ENCODE peak calls at places on chromosomes 7 and 10, in ten cellular contexts. One of them, this sample, is unnamed. For H3K4me1, the result is how much of the 10 kb centered on the place peaks cover.

GRCh38 chr10:93216341-93216985 is 142.8 kb downstream of the CYP26A1 start:
- DNase-seq in adrenal gland: no peak
- DNase-seq in tibial nerve: no peak
- DNase-seq in heart left ventricle: no peak
- DNase-seq in prostate gland: no peak
- DNase-seq in transverse colon: no peak
- DNase-seq in uterus: no peak
- DNase-seq in A549: no peak
- DNase-seq in IMR-90: no peak
- DNase-seq in right lobe of liver: no peak
- DNase-seq in this sample: no peak

GRCh38 chr7:156764016-156764669 is 123.6 kb downstream of the RNF32 start:
- DNase-seq in prostate gland: peak
- DNase-seq in right lobe of liver: peak
- DNase-seq in IMR-90: peak
- DNase-seq in transverse colon: peak
- DNase-seq in heart left ventricle: peak
- DNase-seq in tibial nerve: peak
- DNase-seq in A549: peak
- DNase-seq in uterus: peak
- DNase-seq in adrenal gland: peak
- DNase-seq in this sample: peak

GRCh38 chr7:158087196-158087595 is 500.4 kb downstream of the PTPRN2 start:
- DNase-seq in tibial nerve: no peak
- DNase-seq in prostate gland: no peak
- DNase-seq in A549: no peak
- DNase-seq in adrenal gland: no peak
- DNase-seq in heart left ventricle: no peak
- DNase-seq in right lobe of liver: no peak
- DNase-seq in transverse colon: no peak
- DNase-seq in IMR-90: no peak
- DNase-seq in uterus: no peak
- DNase-seq in this sample: peak

GRCh38 chr10:61992059-61992460 is 90.6 kb downstream of the ARID5B start:
- DNase-seq in transverse colon: no peak
- DNase-seq in IMR-90: peak
- DNase-seq in right lobe of liver: no peak
- DNase-seq in tibial nerve: no peak
- DNase-seq in prostate gland: no peak
- DNase-seq in heart left ventricle: peak
- DNase-seq in adrenal gland: peak
- DNase-seq in uterus: no peak
- DNase-seq in A549: no peak
- DNase-seq in this sample: no peak

GRCh38 chr10:17652585-17652984 is 8.6 kb downstream of the STAM start:
- DNase-seq in uterus: no peak
- DNase-seq in transverse colon: no peak
- DNase-seq in adrenal gland: no peak
- DNase-seq in heart left ventricle: no peak
- DNase-seq in tibial nerve: no peak
- DNase-seq in prostate gland: no peak
- DNase-seq in IMR-90: peak
- DNase-seq in A549: no peak
- DNase-seq in right lobe of liver: no peak
- DNase-seq in this sample: no peak

GRCh38 chr7:70719120-70719519 is 412.8 kb upstream of the GALNT17 start:
- DNase-seq in heart left ventricle: no peak
- DNase-seq in prostate gland: no peak
- DNase-seq in A549: no peak
- DNase-seq in transverse colon: no peak
- DNase-seq in IMR-90: no peak
- DNase-seq in uterus: no peak
- DNase-seq in adrenal gland: no peak
- DNase-seq in right lobe of liver: no peak
- DNase-seq in tibial nerve: no peak
- DNase-seq in this sample: no peak

GRCh38 chr10:103204353-103205255 is 11.5 kb upstream of the NT5C2 start:
- DNase-seq in A549: no peak
- DNase-seq in right lobe of liver: no peak
- DNase-seq in tibial nerve: no peak
- DNase-seq in uterus: no peak
- DNase-seq in adrenal gland: peak
- DNase-seq in prostate gland: no peak
- DNase-seq in IMR-90: peak
- DNase-seq in heart left ventricle: no peak
- DNase-seq in transverse colon: no peak
- DNase-seq in this sample: no peak

GRCh38 chr7:42915356-42915755 is 3.5 kb upstream of the C7orf25 start:
- DNase-seq in IMR-90: peak
- DNase-seq in uterus: no peak
- DNase-seq in right lobe of liver: no peak
- DNase-seq in adrenal gland: no peak
- DNase-seq in tibial nerve: no peak
- DNase-seq in heart left ventricle: no peak
- DNase-seq in transverse colon: no peak
- DNase-seq in prostate gland: no peak
- DNase-seq in A549: no peak
- DNase-seq in this sample: no peak

GRCh38 chr10:24417053-24417452 is 208.1 kb downstream of the KIAA1217 start:
- DNase-seq in adrenal gland: no peak
- DNase-seq in IMR-90: no peak
- DNase-seq in tibial nerve: no peak
- DNase-seq in uterus: no peak
- DNase-seq in right lobe of liver: no peak
- DNase-seq in transverse colon: no peak
- DNase-seq in heart left ventricle: no peak
- DNase-seq in A549: no peak
- DNase-seq in prostate gland: no peak
- DNase-seq in this sample: no peak

GRCh38 chr10:74008212-74008731 is 10.4 kb downstream of the VCL start:
- DNase-seq in right lobe of liver: no peak
- DNase-seq in adrenal gland: no peak
- DNase-seq in A549: no peak
- DNase-seq in heart left ventricle: no peak
- DNase-seq in uterus: no peak
- DNase-seq in prostate gland: no peak
- DNase-seq in tibial nerve: no peak
- DNase-seq in IMR-90: peak
- DNase-seq in transverse colon: no peak
- DNase-seq in this sample: no peak

DNA sequence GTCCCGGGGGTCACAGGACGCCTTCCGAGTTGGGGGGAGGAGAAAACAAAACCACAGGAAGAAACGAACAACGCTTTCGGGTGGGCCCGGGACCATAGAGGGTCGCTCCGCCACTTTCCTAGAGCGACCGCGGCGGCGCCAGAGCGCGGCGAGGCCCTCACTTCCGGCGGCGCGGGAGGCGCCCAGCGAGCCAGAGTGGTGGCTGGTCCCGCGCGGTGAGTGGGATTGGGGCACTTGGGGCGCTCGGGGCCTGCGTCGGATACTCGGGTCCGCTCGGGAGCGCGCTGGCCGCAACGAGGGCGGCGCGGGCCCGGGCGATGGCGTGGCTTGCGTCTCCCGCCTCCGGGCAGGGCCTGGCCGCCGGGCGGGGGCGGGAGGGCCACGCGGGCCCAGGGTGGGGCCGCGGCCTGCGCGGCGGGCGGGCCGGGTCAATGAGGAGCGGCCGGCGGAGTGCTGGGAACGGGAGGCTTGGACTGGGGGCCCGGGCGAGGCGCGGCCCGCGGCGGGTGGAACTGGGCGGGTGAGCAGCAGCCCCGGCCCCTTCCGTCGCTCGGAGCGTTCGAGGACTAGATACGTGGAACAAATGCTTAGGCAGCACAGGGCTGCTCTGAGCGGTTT is at the start of gene ZNF22:
- DNase-seq in IMR-90: peak
- DNase-seq in uterus: peak
- DNase-seq in prostate gland: no peak
- DNase-seq in transverse colon: peak
- DNase-seq in A549: peak
- DNase-seq in tibial nerve: peak
- DNase-seq in adrenal gland: peak
- DNase-seq in right lobe of liver: peak
- DNase-seq in heart left ventricle: peak
- DNase-seq in this sample: peak
- TF ChIP-seq POLR2A in IMR-90: peak
- TF ChIP-seq POLR2A in uterus: peak
- TF ChIP-seq POLR2A in prostate gland: peak
- TF ChIP-seq POLR2A in transverse colon: peak
- TF ChIP-seq POLR2A in A549: no peak
- TF ChIP-seq POLR2A in tibial nerve: peak
- TF ChIP-seq POLR2A in adrenal gland: peak
- TF ChIP-seq POLR2A in right lobe of liver: peak
- TF ChIP-seq POLR2A in heart left ventricle: no peak
- TF ChIP-seq POLR2A in this sample: no peak

GRCh38 chr10:5413012-5413938 is 918 bp downstream of the NET1 start:
- DNase-seq in IMR-90: peak
- DNase-seq in uterus: no peak
- DNase-seq in right lobe of liver: no peak
- DNase-seq in A549: peak
- DNase-seq in prostate gland: no peak
- DNase-seq in adrenal gland: peak
- DNase-seq in transverse colon: no peak
- DNase-seq in heart left ventricle: no peak
- DNase-seq in tibial nerve: no peak
- DNase-seq in this sample: no peak

GRCh38 chr10:5416981-5417380 is 4.6 kb downstream of the NET1 start:
- DNase-seq in IMR-90: no peak
- DNase-seq in A549: no peak
- DNase-seq in right lobe of liver: no peak
- DNase-seq in uterus: no peak
- DNase-seq in transverse colon: no peak
- DNase-seq in tibial nerve: no peak
- DNase-seq in adrenal gland: no peak
- DNase-seq in heart left ventricle: no peak
- DNase-seq in prostate gland: no peak
- DNase-seq in this sample: no peak

GRCh38 chr10:5412277-5412941 is at the start of gene NET1:
- DNase-seq in transverse colon: peak
- DNase-seq in adrenal gland: peak
- DNase-seq in A549: peak
- DNase-seq in right lobe of liver: peak
- DNase-seq in tibial nerve: peak
- DNase-seq in heart left ventricle: peak
- DNase-seq in IMR-90: peak
- DNase-seq in prostate gland: peak
- DNase-seq in uterus: peak
- DNase-seq in this sample: peak

GRCh38 chr10:5406918-5407317 is 2.3 kb upstream of the TUBAL3 start:
- DNase-seq in tibial nerve: no peak
- DNase-seq in prostate gland: no peak
- DNase-seq in right lobe of liver: no peak
- DNase-seq in heart left ventricle: no peak
- DNase-seq in adrenal gland: no peak
- DNase-seq in A549: no peak
- DNase-seq in IMR-90: no peak
- DNase-seq in uterus: no peak
- DNase-seq in transverse colon: no peak
- DNase-seq in this sample: no peak

DNA sequence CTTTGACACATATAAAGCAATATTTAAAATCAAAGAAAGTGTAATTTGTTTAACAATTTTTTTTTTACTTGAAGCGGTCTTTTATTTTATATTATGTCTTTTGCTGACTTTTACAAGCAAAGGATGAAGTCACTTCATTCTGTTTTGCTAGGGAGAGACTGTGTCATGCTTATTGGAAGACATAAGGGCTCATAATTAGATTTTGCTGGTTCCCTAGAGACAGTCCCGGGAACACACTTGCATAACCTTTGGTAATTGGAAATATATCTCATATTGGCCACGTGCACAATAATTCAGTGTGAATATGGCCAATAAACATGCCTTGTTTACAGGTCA is 448 bp upstream of the NET1 start:
- DNase-seq in heart left ventricle: no peak
- DNase-seq in IMR-90: no peak
- DNase-seq in transverse colon: no peak
- DNase-seq in uterus: no peak
- DNase-seq in adrenal gland: no peak
- DNase-seq in A549: no peak
- DNase-seq in prostate gland: no peak
- DNase-seq in tibial nerve: no peak
- DNase-seq in right lobe of liver: no peak
- DNase-seq in this sample: no peak
- H3K27ac ChIP-seq in heart left ventricle: no peak
- H3K27ac ChIP-seq in IMR-90: no peak
- H3K27ac ChIP-seq in transverse colon: peak
- H3K27ac ChIP-seq in uterus: peak
- H3K27ac ChIP-seq in adrenal gland: no peak
- H3K27ac ChIP-seq in A549: peak
- H3K27ac ChIP-seq in prostate gland: no peak
- H3K27ac ChIP-seq in tibial nerve: no peak
- H3K27ac ChIP-seq in right lobe of liver: no peak
- H3K27ac ChIP-seq in this sample: no peak

GRCh38 chr7:8411103-8411502 is 22.3 kb upstream of the NXPH1 start:
- DNase-seq in adrenal gland: no peak
- DNase-seq in uterus: no peak
- DNase-seq in right lobe of liver: no peak
- DNase-seq in transverse colon: no peak
- DNase-seq in A549: no peak
- DNase-seq in prostate gland: no peak
- DNase-seq in tibial nerve: no peak
- DNase-seq in IMR-90: no peak
- DNase-seq in heart left ventricle: no peak
- DNase-seq in this sample: no peak

GRCh38 chr7:8413600-8413999 is 19.8 kb upstream of the NXPH1 start:
- DNase-seq in heart left ventricle: no peak
- DNase-seq in right lobe of liver: no peak
- DNase-seq in uterus: no peak
- DNase-seq in tibial nerve: no peak
- DNase-seq in adrenal gland: no peak
- DNase-seq in IMR-90: no peak
- DNase-seq in transverse colon: no peak
- DNase-seq in prostate gland: no peak
- DNase-seq in A549: no peak
- DNase-seq in this sample: no peak

DNA sequence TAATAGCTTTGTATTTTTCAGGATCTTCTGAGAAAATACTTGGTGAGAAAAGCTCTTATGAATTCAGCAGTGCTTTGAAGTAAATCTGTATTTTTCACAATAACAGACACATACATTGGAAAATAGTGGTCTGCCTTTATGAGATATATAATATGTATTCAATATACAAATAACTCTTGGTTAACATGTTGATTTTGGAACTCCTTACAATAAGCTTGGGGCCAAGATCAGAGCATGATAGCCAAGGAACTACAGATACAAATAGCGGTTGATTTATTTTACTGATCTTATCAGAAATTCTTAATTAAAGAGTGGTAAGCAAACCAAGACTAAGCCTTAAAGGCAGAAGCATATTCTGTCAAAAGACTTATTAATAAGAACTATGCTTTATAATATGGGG is 24.5 kb upstream of the NXPH1 start:
- DNase-seq in adrenal gland: no peak
- DNase-seq in A549: no peak
- DNase-seq in transverse colon: no peak
- DNase-seq in heart left ventricle: no peak
- DNase-seq in tibial nerve: no peak
- DNase-seq in IMR-90: no peak
- DNase-seq in prostate gland: no peak
- DNase-seq in right lobe of liver: no peak
- DNase-seq in uterus: no peak
- DNase-seq in this sample: no peak
- H3K4me1 ChIP-seq in adrenal gland: under half
- H3K4me1 ChIP-seq in A549: under half
- H3K4me1 ChIP-seq in transverse colon: under half
- H3K4me1 ChIP-seq in heart left ventricle: under half
- H3K4me1 ChIP-seq in tibial nerve: under half
- H3K4me1 ChIP-seq in IMR-90: under half
- H3K4me1 ChIP-seq in prostate gland: under half
- H3K4me1 ChIP-seq in right lobe of liver: under half
- H3K4me1 ChIP-seq in uterus: under half
- H3K4me1 ChIP-seq in this sample: under half

GRCh38 chr10:125156196-125156595 is 4.2 kb downstream of the CTBP2 start:
- DNase-seq in transverse colon: no peak
- DNase-seq in right lobe of liver: no peak
- DNase-seq in adrenal gland: no peak
- DNase-seq in heart left ventricle: no peak
- DNase-seq in tibial nerve: no peak
- DNase-seq in uterus: no peak
- DNase-seq in prostate gland: no peak
- DNase-seq in IMR-90: no peak
- DNase-seq in A549: no peak
- DNase-seq in this sample: peak
- TF ChIP-seq POLR2A in transverse colon: no peak
- TF ChIP-seq POLR2A in right lobe of liver: no peak
- TF ChIP-seq POLR2A in adrenal gland: no peak
- TF ChIP-seq POLR2A in heart left ventricle: no peak
- TF ChIP-seq POLR2A in tibial nerve: no peak
- TF ChIP-seq POLR2A in uterus: no peak
- TF ChIP-seq POLR2A in prostate gland: no peak
- TF ChIP-seq POLR2A in IMR-90: no peak
- TF ChIP-seq POLR2A in A549: no peak
- TF ChIP-seq POLR2A in this sample: no peak